ENCODE peak calls at places on chromosomes 5 and 9, in ten cellular contexts. K is AG08395; U is stimulated activated CD8-positive, alpha-beta memory T cell treated with anti-CD3 and anti-CD28 coated beads, Interleukin-7, amount 100 ng/mL, for 1 hour; G is SJCRH30; M is body of pancreas; E is T-helper 2 cell; S is fibroblast of mammary gland; D is HCT116; R is mucosa of gallbladder; Z is cardiac muscle cell. A is an unnamed sample.

GRCh38 chr9:137029058-137029922 is 1.3 kb upstream of the ABCA2 start:
- DNase-seq in K (peak; percentile 74), U (peak; percentile 44), G (peak; percentile 87), M (peak; percentile 76), E (peak; percentile 66), S (peak; percentile 51), D (no peak), R (peak; percentile 77), Z (peak; percentile 67), A (peak; percentile 75)

GRCh38 chr5:75681125-75681830 is 36.0 kb downstream of the POC5 start:
- DNase-seq in K (peak; percentile 32), U (no peak), G (peak; percentile 70), M (no peak), E (peak; percentile 53), S (peak; percentile 58), D (peak; percentile 15), R (no peak), Z (peak; percentile 65), A (no peak)

GRCh38 chr5:172728481-172729241 is 42.3 kb downstream of the DUSP1 start:
- DNase-seq in K (no peak), U (no peak), G (no peak), M (no peak), E (no peak), S (no peak), D (no peak), R (no peak), Z (no peak), A (no peak)

GRCh38 chr9:3088166-3088702 is 244.3 kb upstream of the PUM3 start:
- DNase-seq in K (no peak), U (no peak), G (no peak), M (no peak), E (no peak), S (no peak), D (no peak), R (no peak), Z (no peak), A (no peak)

GRCh38 chr9:89347651-89348050 is 29.4 kb downstream of the SECISBP2 start:
- DNase-seq in K (no peak), U (no peak), G (no peak), M (no peak), E (no peak), S (no peak), D (no peak), R (no peak), Z (no peak), A (no peak)

GRCh38 chr9:124366476-124367220 is 48.6 kb downstream of the PSMB7 start:
- DNase-seq in K (no peak), U (no peak), G (no peak), M (no peak), E (no peak), S (peak; percentile 73), D (peak; percentile 10), R (no peak), Z (peak; percentile 59), A (no peak)

GRCh38 chr9:137761032-137761431 is 116.5 kb upstream of the CACNA1B start:
- DNase-seq in K (no peak), U (no peak), G (no peak), M (no peak), E (peak; percentile 59), S (no peak), D (no peak), R (no peak), Z (no peak), A (no peak)

GRCh38 chr5:95723632-95724369 is 7.3 kb upstream of the RHOBTB3 start:
- DNase-seq in K (no peak), U (no peak), G (no peak), M (no peak), E (no peak), S (no peak), D (no peak), R (no peak), Z (peak; percentile 87), A (no peak)

GRCh38 chr9:17064558-17064957 is 70.3 kb upstream of the CNTLN start:
- DNase-seq in K (no peak), U (no peak), G (no peak), M (no peak), E (no peak), S (peak; percentile 11), D (no peak), R (no peak), Z (peak; percentile 6), A (no peak)

GRCh38 chr9:134420281-134420835 is 94.1 kb downstream of the RXRA start:
- DNase-seq in K (no peak), U (no peak), G (no peak), M (no peak), E (no peak), S (no peak), D (no peak), R (no peak), Z (no peak), A (no peak)

A was measured in T-helper 9 cell.